ENCODE peak calls at places on chromosomes 1 and 21, in five cellular contexts. Z, P, C, Q and G are unnamed samples. For H3K4me1, the result is how much of the 10 kb centered on the place peaks cover.

GRCh38 chr1:83985048-83985447 is 13.9 kb downstream of the TTLL7 start:
- DNase-seq in Z (no peak), P (no peak), C (no peak), Q (no peak), G (no peak)

GRCh38 chr1:74822851-74823443 is 90.0 kb downstream of the TYW3 start:
- DNase-seq in Z (no peak), P (no peak), C (no peak), Q (no peak), G (no peak)

GRCh38 chr1:28437260-28437923 is 67.9 kb downstream of the PHACTR4 start:
- DNase-seq in Z (peak), P (peak), C (peak), Q (peak), G (peak)

GRCh38 chr21:31279986-31280385 is 64.1 kb downstream of the TIAM1 start:
- DNase-seq in Z (no peak), P (no peak), C (no peak), Q (no peak), G (no peak)

GRCh38 chr1:246139745-246140182 is 367.3 kb downstream of the SMYD3 start:
- DNase-seq in Z (peak), P (no peak), C (peak), Q (peak), G (no peak)

GRCh38 chr1:15141933-15142647 is 11.5 kb upstream of the TMEM51 start:
- DNase-seq in Z (no peak), P (no peak), C (peak), Q (no peak), G (no peak)

GRCh38 chr1:160547371-160547901 is 24.4 kb upstream of the SLAMF6 start:
- DNase-seq in Z (no peak), P (no peak), C (no peak), Q (no peak), G (no peak)

GRCh38 chr1:222970040-222970439 is 155.2 kb downstream of the DISP1 start:
- DNase-seq in Z (no peak), P (no peak), C (no peak), Q (no peak), G (no peak)

GRCh38 chr1:31883357-31883942 is 54.7 kb downstream of the PTP4A2 start:
- DNase-seq in Z (no peak), P (no peak), C (no peak), Q (no peak), G (no peak)

GRCh38 chr1:167516404-167517388 is 1.6 kb downstream of the CD247 start:
- DNase-seq in Z (no peak), P (no peak), C (no peak), Q (no peak), G (no peak)

GRCh38 chr1:241775021-241775420 is 73.0 kb upstream of the EXO1 start:
- DNase-seq in Z (no peak), P (no peak), C (peak), Q (no peak), G (no peak)

GRCh38 chr1:228150458-228151169 is 884 bp downstream of the GJC2 start:
- DNase-seq in Z (no peak), P (no peak), C (no peak), Q (no peak), G (no peak)

GRCh38 chr1:106534612-106535011 is 521.9 kb upstream of the PRMT6 start:
- DNase-seq in Z (no peak), P (no peak), C (peak), Q (no peak), G (no peak)

GRCh38 chr1:65630855-65631254 is 161.8 kb upstream of the PDE4B start:
- DNase-seq in Z (no peak), P (no peak), C (no peak), Q (no peak), G (no peak)

GRCh38 chr1:31767225-31767624 is 3.1 kb upstream of the ADGRB2 start:
- DNase-seq in Z (no peak), P (no peak), C (no peak), Q (no peak), G (no peak)

GRCh38 chr1:3035871-3036645 is 14.8 kb downstream of the ACTRT2 start:
- DNase-seq in Z (no peak), P (no peak), C (no peak), Q (no peak), G (no peak)

GRCh38 chr1:108947871-108948525 is 15.3 kb downstream of the CLCC1 start:
- DNase-seq in Z (no peak), P (no peak), C (no peak), Q (no peak), G (no peak)

GRCh38 chr1:178664278-178664677 is 60.8 kb upstream of the RALGPS2 start:
- DNase-seq in Z (no peak), P (no peak), C (no peak), Q (no peak), G (no peak)

GRCh38 chr1:203628997-203629508 is 2.4 kb downstream of the ATP2B4 start:
- DNase-seq in Z (no peak), P (no peak), C (no peak), Q (no peak), G (no peak)

GRCh38 chr1:67746299-67746698 is 61.3 kb downstream of the GADD45A start:
- DNase-seq in Z (no peak), P (no peak), C (no peak), Q (no peak), G (peak)

GRCh38 chr1:204382714-204383083 is 23.0 kb upstream of the PLEKHA6 start:
- DNase-seq in Z (no peak), P (no peak), C (no peak), Q (no peak), G (no peak)

GRCh38 chr1:84780000-84780716 is 89.9 kb upstream of the SSX2IP start:
- DNase-seq in Z (no peak), P (peak), C (peak), Q (no peak), G (no peak)

GRCh38 chr1:87180682-87181081 is 148.0 kb upstream of the LMO4 start:
- DNase-seq in Z (no peak), P (no peak), C (no peak), Q (no peak), G (no peak)

GRCh38 chr1:195113471-195113870 is 1494.8 kb downstream of the KCNT2 start:
- DNase-seq in Z (no peak), P (no peak), C (no peak), Q (no peak), G (no peak)

GRCh38 chr1:25028587-25028909 is 98.5 kb upstream of the RUNX3 start:
- DNase-seq in Z (no peak), P (no peak), C (no peak), Q (no peak), G (no peak)

GRCh38 chr1:178341218-178341956 is 155.4 kb downstream of the CLEC20A start:
- DNase-seq in Z (peak), P (peak), C (peak), Q (peak), G (peak)

GRCh38 chr21:39186676-39187075 is 3.4 kb upstream of the PSMG1 start:
- DNase-seq in Z (no peak), P (no peak), C (no peak), Q (no peak), G (no peak)

GRCh38 chr21:28442624-28443023 is 550.1 kb downstream of the LTN1 start:
- DNase-seq in Z (no peak), P (no peak), C (peak), Q (no peak), G (no peak)

DNA sequence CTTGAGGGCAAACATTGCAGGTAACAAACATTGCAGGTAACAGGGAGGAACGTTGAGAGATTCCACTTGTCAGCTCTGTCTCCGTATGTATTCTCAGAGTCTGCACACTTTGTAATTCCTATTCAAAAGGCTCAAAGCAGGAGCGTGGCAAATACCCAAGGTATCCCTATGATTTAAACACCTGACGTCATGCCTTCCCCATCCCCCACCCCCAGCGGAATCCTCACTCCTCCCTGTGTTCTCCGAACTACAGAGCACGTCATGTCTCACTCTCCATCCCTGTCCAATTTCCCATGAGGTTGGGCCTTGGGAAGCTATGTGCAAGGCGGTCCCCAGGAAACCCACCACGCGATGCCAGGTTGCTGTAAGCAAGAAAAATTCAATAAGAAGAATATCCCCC is 2.8 kb upstream of the LRRC38 start:
- DNase-seq in Z (no peak), P (no peak), C (no peak), Q (no peak), G (no peak)
- H3K4me1 ChIP-seq in Z (under half), P (under half), C (under half), Q (under half), G (under half)

DNA sequence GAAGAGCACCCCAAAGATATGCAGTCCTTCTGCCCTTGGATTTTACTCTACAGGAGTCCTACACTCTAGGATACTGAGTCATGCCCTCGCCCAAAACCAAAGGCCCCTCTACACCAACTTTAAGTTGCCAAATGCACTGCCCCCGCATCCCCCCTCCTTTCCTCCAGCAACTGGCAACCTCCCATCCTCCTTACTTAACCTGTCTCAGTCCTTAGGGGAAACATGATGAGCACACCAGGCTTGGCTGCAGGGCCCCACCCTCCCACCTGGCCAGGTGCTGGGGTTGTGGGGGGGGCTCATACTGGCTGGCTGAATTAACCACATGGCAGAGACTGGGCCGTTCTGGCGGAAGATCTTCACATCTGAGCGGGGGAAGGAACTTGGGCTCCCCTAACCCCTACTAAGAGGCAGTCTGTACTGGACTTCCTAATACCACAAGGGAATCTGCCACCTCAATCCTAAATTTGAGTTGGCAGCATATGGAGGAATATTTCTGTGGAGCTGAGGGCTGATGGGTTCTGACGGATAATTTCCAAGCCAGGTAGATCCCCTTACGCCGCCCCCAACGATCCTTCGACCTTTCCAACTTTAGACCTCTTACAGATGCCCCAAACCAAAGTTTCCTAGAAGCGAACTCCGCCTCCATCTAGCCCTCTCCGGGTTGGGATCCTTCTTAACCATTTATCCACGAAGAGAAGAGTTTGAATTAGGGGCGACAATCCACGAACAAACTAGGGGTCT is 1.1 kb downstream of the HDGF start:
- DNase-seq in Z (peak), P (peak), C (peak), Q (no peak), G (no peak)
- H3K4me1 ChIP-seq in Z (under half), P (under half), C (half or more), Q (half or more), G (under half)

DNA sequence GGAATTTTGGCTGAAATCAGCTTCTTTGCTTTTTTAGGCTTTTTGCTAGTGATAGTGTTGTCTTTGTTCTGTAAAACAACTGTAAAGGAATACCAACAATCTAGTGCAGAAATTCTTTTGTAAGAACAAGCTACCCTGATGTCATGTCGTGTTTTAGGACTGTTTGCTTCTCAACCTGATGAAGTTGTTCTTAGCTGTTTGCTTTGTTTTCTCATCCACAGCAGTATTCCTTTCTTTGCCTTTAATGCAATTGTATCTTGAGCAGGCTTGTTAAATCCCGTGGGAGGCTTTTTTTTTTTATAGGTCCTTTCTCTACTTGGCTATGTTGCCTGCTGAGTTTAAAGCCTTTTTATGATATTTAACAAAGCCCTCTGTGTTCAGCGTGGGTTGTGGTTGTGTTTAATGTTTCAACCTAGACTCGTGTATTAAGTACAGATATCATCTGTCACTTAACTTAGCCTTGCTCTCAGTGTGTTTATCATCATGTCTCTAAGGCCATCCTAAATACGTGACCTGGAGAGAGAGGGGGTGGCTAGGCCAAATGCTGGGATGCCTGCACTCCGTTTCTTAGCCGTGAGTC is 31.6 kb downstream of the ADARB1 start:
- DNase-seq in Z (peak), P (no peak), C (no peak), Q (no peak), G (no peak)
- H3K4me1 ChIP-seq in Z (half or more), P (under half), C (under half), Q (under half), G (half or more)

GRCh38 chr1:78475888-78476610 is 14.7 kb upstream of the PTGFR start:
- DNase-seq in Z (no peak), P (no peak), C (peak), Q (no peak), G (no peak)
- H3K4me1 ChIP-seq in Z (under half), P (under half), C (under half), Q (under half), G (under half)

DNA sequence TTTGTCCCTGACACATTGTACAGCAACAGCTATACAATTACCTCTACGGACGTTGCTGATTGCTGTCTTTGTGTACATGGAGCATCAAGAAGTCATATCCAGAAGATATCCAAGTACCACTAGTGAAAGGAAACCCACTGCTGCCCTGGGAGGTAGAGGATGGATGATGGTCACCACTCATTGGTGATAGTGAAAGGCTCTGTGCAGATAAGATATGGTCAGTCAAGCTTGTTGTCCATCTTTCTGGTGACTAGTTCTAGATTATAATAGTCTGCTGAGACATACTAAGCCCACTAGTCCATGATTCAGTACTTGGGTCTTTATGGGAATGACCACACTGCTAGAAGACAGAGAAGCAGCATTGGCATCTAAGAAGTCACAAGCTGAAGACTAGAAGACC is 30.3 kb downstream of the NIBAN1 start:
- DNase-seq in Z (no peak), P (no peak), C (no peak), Q (no peak), G (no peak)
- H3K4me1 ChIP-seq in Z (under half), P (under half), C (under half), Q (under half), G (under half)

GRCh38 chr1:112744019-112744578 is 29.0 kb upstream of the PPM1J start:
- DNase-seq in Z (no peak), P (no peak), C (no peak), Q (no peak), G (no peak)
- H3K4me1 ChIP-seq in Z (under half), P (under half), C (under half), Q (under half), G (under half)